ENCODE peak calls at places on chromosomes 2 and 18, in five cellular contexts. S is HCT116, R is astrocyte of the spinal cord, G is astrocyte of the cerebellum, J is AG04450. D is an unnamed sample.

GRCh38 chr2:241728627-241729026 is 5.8 kb upstream of the D2HGDH start:
- DNase-seq in S (no peak), R (no peak), G (no peak), J (no peak), D (no peak)

GRCh38 chr2:127969455-127969854 is 58.4 kb downstream of the SAP130 start:
- DNase-seq in S (no peak), R (no peak), G (no peak), J (no peak), D (no peak)

GRCh38 chr18:13416848-13417247 is 198.3 kb downstream of the LDLRAD4 start:
- DNase-seq in S (no peak), R (no peak), G (no peak), J (no peak), D (no peak)

GRCh38 chr2:142088058-142088568 is 42.7 kb downstream of the LRP1B start:
- DNase-seq in S (no peak), R (no peak), G (no peak), J (no peak), D (no peak)

GRCh38 chr2:164430166-164430783 is 191.0 kb downstream of the GRB14 start:
- DNase-seq in S (peak; percentile 23), R (peak; percentile 61), G (peak; percentile 61), J (peak; percentile 4), D (peak; percentile 7)

GRCh38 chr2:179036353-179036905 is 13.5 kb downstream of the CCDC141 start:
- DNase-seq in S (no peak), R (peak; percentile 53), G (no peak), J (no peak), D (no peak)

GRCh38 chr2:239291505-239292350 is 109.1 kb downstream of the HDAC4 start:
- DNase-seq in S (no peak), R (no peak), G (no peak), J (no peak), D (no peak)

GRCh38 chr2:83162421-83162820 is 1296.7 kb downstream of the SUCLG1 start:
- DNase-seq in S (no peak), R (no peak), G (no peak), J (no peak), D (no peak)

GRCh38 chr2:174553811-174554493 is 43.7 kb downstream of the WIPF1 start:
- DNase-seq in S (no peak), R (no peak), G (no peak), J (no peak), D (no peak)

GRCh38 chr2:233691443-233692433 is 952 bp upstream of the UGT1A6 start:
- DNase-seq in S (no peak), R (no peak), G (no peak), J (no peak), D (no peak)

GRCh38 chr2:197286805-197287595 is 23.6 kb downstream of the ANKRD44 start:
- DNase-seq in S (no peak), R (peak; percentile 91), G (peak; percentile 86), J (peak; percentile 78), D (peak; percentile 71)

GRCh38 chr2:229431331-229431954 is 160.4 kb upstream of the PID1 start:
- DNase-seq in S (peak; percentile 57), R (peak; percentile 84), G (peak; percentile 65), J (no peak), D (peak; percentile 35)

GRCh38 chr2:36951574-36951973 is 14.8 kb downstream of the STRN start:
- DNase-seq in S (no peak), R (peak; percentile 2), G (no peak), J (no peak), D (no peak)

GRCh38 chr18:76459687-76460350 is 35.2 kb downstream of the ZNF516 start:
- DNase-seq in S (peak; percentile 15), R (peak; percentile 99), G (peak; percentile 100), J (peak; percentile 99), D (peak; percentile 100)

GRCh38 chr2:140865851-140866250 is 1265.0 kb downstream of the LRP1B start:
- DNase-seq in S (no peak), R (no peak), G (no peak), J (no peak), D (no peak)

GRCh38 chr18:38493991-38494559 is 928.5 kb upstream of the CELF4 start:
- DNase-seq in S (no peak), R (no peak), G (peak; percentile 1), J (no peak), D (no peak)

GRCh38 chr2:166572958-166573357 is 78.9 kb upstream of the SCN7A start:
- DNase-seq in S (no peak), R (no peak), G (no peak), J (no peak), D (no peak)

GRCh38 chr2:109129921-109130725 is 1.1 kb downstream of the SH3RF3 start:
- DNase-seq in S (no peak), R (peak; percentile 41), G (no peak), J (no peak), D (no peak)

GRCh38 chr2:182852090-182852489 is 14.3 kb downstream of the FRZB start:
- DNase-seq in S (peak; percentile 6), R (no peak), G (no peak), J (no peak), D (no peak)

GRCh38 chr2:48399828-48400552 is 130.0 kb upstream of the STON1 start:
- DNase-seq in S (no peak), R (no peak), G (no peak), J (no peak), D (no peak)

GRCh38 chr18:8162797-8163196 is 446.4 kb upstream of the RAB12 start:
- DNase-seq in S (no peak), R (no peak), G (no peak), J (no peak), D (no peak)

GRCh38 chr2:164369416-164369815 is 251.9 kb downstream of the GRB14 start:
- DNase-seq in S (no peak), R (peak; percentile 38), G (no peak), J (no peak), D (no peak)

GRCh38 chr2:191869178-191869577 is 22.3 kb upstream of the CAVIN2 start:
- DNase-seq in S (peak; percentile 57), R (no peak), G (no peak), J (no peak), D (no peak)

GRCh38 chr2:28666496-28667184 is 85.0 kb upstream of the PPP1CB start:
- DNase-seq in S (no peak), R (no peak), G (no peak), J (no peak), D (no peak)

GRCh38 chr2:102034683-102035606 is 43.2 kb downstream of the IL1R2 start:
- DNase-seq in S (no peak), R (no peak), G (no peak), J (no peak), D (no peak)

GRCh38 chr18:6920099-6920955 is 190.8 kb downstream of the ARHGAP28 start:
- DNase-seq in S (no peak), R (peak; percentile 69), G (peak; percentile 44), J (peak; percentile 27), D (peak; percentile 25)

GRCh38 chr2:45922577-45922988 is 271.1 kb downstream of the PRKCE start:
- DNase-seq in S (no peak), R (peak; percentile 43), G (no peak), J (peak; percentile 33), D (no peak)

GRCh38 chr2:584863-585823 is 92.1 kb downstream of the TMEM18 start:
- DNase-seq in S (no peak), R (no peak), G (no peak), J (no peak), D (no peak)

GRCh38 chr2:63048367-63049171 is 2.1 kb upstream of the OTX1 start:
- DNase-seq in S (no peak), R (no peak), G (no peak), J (no peak), D (no peak)

GRCh38 chr2:96764253-96764637 is 3.5 kb downstream of the CNNM4 start:
- DNase-seq in S (no peak), R (no peak), G (no peak), J (no peak), D (no peak)

GRCh38 chr2:96762529-96763253 is 2.0 kb downstream of the CNNM4 start:
- DNase-seq in S (no peak), R (peak; percentile 12), G (peak; percentile 27), J (no peak), D (no peak)

GRCh38 chr2:96760036-96760985 is at the start of gene CNNM4:
- DNase-seq in S (peak; percentile 84), R (peak; percentile 92), G (peak; percentile 68), J (peak; percentile 66), D (peak; percentile 64)

GRCh38 chr2:96760986-96761832 is 507 bp downstream of the CNNM4 start:
- DNase-seq in S (no peak), R (peak; percentile 32), G (no peak), J (no peak), D (no peak)

GRCh38 chr2:96763511-96764252 is 3.0 kb downstream of the CNNM4 start:
- DNase-seq in S (no peak), R (no peak), G (no peak), J (no peak), D (no peak)
- H3K4me3 ChIP-seq in S (no peak overlapping the region), R (peak overlapping the region; percentile 25), G (peak overlapping the region; percentile 37), J (peak overlapping the region; percentile 52), D (peak overlapping the region; percentile 14)

GRCh38 chr2:162143969-162144368 is 8.1 kb downstream of the GCG start:
- DNase-seq in S (no peak), R (no peak), G (no peak), J (no peak), D (no peak)
- H3K4me3 ChIP-seq in S (no peak overlapping the region), R (no peak overlapping the region), G (no peak overlapping the region), J (no peak overlapping the region), D (no peak overlapping the region)

GRCh38 chr2:64228923-64229322 is 84.7 kb upstream of the PELI1 start:
- DNase-seq in S (no peak), R (no peak), G (no peak), J (no peak), D (no peak)
- H3K4me3 ChIP-seq in S (no peak overlapping the region), R (no peak overlapping the region), G (no peak overlapping the region), J (no peak overlapping the region), D (no peak overlapping the region)

GRCh38 chr18:10497350-10497749 is 28.5 kb upstream of the NAPG start:
- DNase-seq in S (no peak), R (no peak), G (no peak), J (no peak), D (no peak)
- H3K4me3 ChIP-seq in S (no peak overlapping the region), R (no peak overlapping the region), G (no peak overlapping the region), J (no peak overlapping the region), D (no peak overlapping the region)

GRCh38 chr18:75206637-75207297 is 2.2 kb downstream of the PTGR3 start:
- DNase-seq in S (no peak), R (no peak), G (no peak), J (no peak), D (no peak)
- H3K4me3 ChIP-seq in S (no peak overlapping the region), R (peak overlapping the region; percentile 90), G (peak overlapping the region; percentile 87), J (peak overlapping the region; percentile 87), D (peak overlapping the region; percentile 65)

GRCh38 chr2:213237787-213238186 is 46.5 kb upstream of the SPAG16 start:
- DNase-seq in S (no peak), R (peak; percentile 15), G (no peak), J (no peak), D (no peak)
- H3K4me3 ChIP-seq in S (no peak overlapping the region), R (no peak overlapping the region), G (no peak overlapping the region), J (no peak overlapping the region), D (no peak overlapping the region)